ENCODE peak calls at places on chromosomes 6 and 20, in ten cellular contexts. T is right lobe of liver, S is psoas muscle, P is MM.1S, W is endodermal cell, V is A673, K is foreskin keratinocyte, O is IMR-90, R is ascending aorta, Y is heart right ventricle. I is an unnamed sample. For H3K4me1, the result is how much of the 10 kb centered on the place peaks cover.

GRCh38 chr6:19297880-19298279 is 539.3 kb upstream of the ID4 start:
- DNase-seq in S (no peak), K (peak), T (no peak), P (no peak), R (no peak), Y (no peak), V (no peak), W (peak), O (no peak), I (no peak)

GRCh38 chr6:170243791-170244291 is 47.0 kb downstream of the DLL1 start:
- DNase-seq in R (no peak), S (no peak), T (peak), O (no peak), K (no peak), W (no peak), P (no peak), Y (no peak), V (no peak), I (no peak)

GRCh38 chr6:80767808-80768207 is 661.3 kb downstream of the BCKDHB start:
- DNase-seq in V (peak), R (peak), O (peak), K (peak), S (peak), T (no peak), P (no peak), W (no peak), Y (peak), I (no peak)

GRCh38 chr6:78746457-78746856 is 120.9 kb upstream of the IRAK1BP1 start:
- DNase-seq in W (no peak), S (no peak), Y (no peak), P (no peak), T (no peak), K (no peak), V (peak), O (peak), R (no peak), I (no peak)

GRCh38 chr20:50260480-50261221 is 70.0 kb downstream of the CEBPB start:
- DNase-seq in Y (no peak), W (no peak), O (no peak), P (no peak), S (no peak), K (no peak), V (no peak), R (no peak), T (no peak), I (peak)

GRCh38 chr6:158008894-158009891 is 27.5 kb downstream of the SYNJ2 start:
- DNase-seq in T (peak), K (no peak), P (no peak), W (no peak), V (peak), S (peak), Y (peak), R (no peak), O (peak), I (peak)

GRCh38 chr6:131636880-131637792 is at the start of gene ENPP3:
- DNase-seq in K (no peak), R (no peak), W (no peak), P (no peak), V (no peak), O (peak), T (no peak), Y (no peak), S (no peak), I (no peak)

GRCh38 chr6:158040804-158041347 is 59.2 kb downstream of the SYNJ2 start:
- DNase-seq in Y (no peak), W (no peak), S (no peak), R (no peak), P (no peak), V (no peak), T (peak), K (no peak), O (peak), I (peak)

GRCh38 chr20:25453035-25453810 is 45.8 kb downstream of the GINS1 start:
- DNase-seq in T (no peak), S (no peak), K (no peak), R (no peak), P (no peak), W (no peak), O (peak), V (peak), Y (no peak), I (no peak)

GRCh38 chr6:128327890-128328289 is 192.5 kb downstream of the PTPRK start:
- DNase-seq in V (peak), P (peak), S (no peak), R (no peak), T (no peak), W (peak), K (no peak), Y (no peak), O (peak), I (no peak)

GRCh38 chr20:43993552-43993951 is 78.9 kb downstream of the TOX2 start:
- DNase-seq in W (no peak), T (no peak), P (no peak), V (no peak), K (no peak), R (no peak), Y (no peak), S (no peak), O (peak), I (no peak)

GRCh38 chr20:41249371-41249770 is 68.2 kb downstream of the ZHX3 start:
- DNase-seq in P (no peak), S (peak), Y (peak), K (peak), V (peak), O (peak), W (no peak), T (no peak), R (peak), I (no peak)

GRCh38 chr20:57619053-57619831 is 984 bp downstream of the ZBP1 start:
- DNase-seq in Y (no peak), V (no peak), T (peak), W (no peak), R (no peak), P (peak), S (no peak), O (no peak), K (no peak), I (peak)

GRCh38 chr6:36873115-36873514 is 1.5 kb downstream of the PPIL1 start:
- DNase-seq in Y (no peak), O (no peak), V (no peak), K (no peak), W (no peak), T (no peak), P (no peak), R (no peak), S (no peak), I (no peak)

GRCh38 chr6:36873612-36874011 is 991 bp downstream of the PPIL1 start:
- DNase-seq in O (no peak), Y (no peak), V (no peak), R (no peak), K (peak), T (no peak), P (peak), W (no peak), S (no peak), I (no peak)

GRCh38 chr6:36875250-36875633 is 639 bp upstream of the PPIL1 start:
- DNase-seq in Y (no peak), W (no peak), T (no peak), V (no peak), P (no peak), R (no peak), K (no peak), O (no peak), S (no peak), I (no peak)

GRCh38 chr6:36874016-36874442 is 574 bp downstream of the PPIL1 start:
- DNase-seq in Y (no peak), P (no peak), T (no peak), S (peak), K (no peak), W (no peak), R (no peak), O (peak), V (no peak), I (no peak)

GRCh38 chr6:36874443-36875249 is at the start of gene PPIL1:
- DNase-seq in Y (peak), V (peak), K (peak), O (peak), R (peak), T (peak), W (peak), P (peak), S (peak), I (peak)
- TF ChIP-seq CTCF in Y (no peak), V (no peak), K (no peak), O (no peak), R (no peak), T (no peak), W (no peak), P (no peak), S (no peak), I (no peak)

DNA sequence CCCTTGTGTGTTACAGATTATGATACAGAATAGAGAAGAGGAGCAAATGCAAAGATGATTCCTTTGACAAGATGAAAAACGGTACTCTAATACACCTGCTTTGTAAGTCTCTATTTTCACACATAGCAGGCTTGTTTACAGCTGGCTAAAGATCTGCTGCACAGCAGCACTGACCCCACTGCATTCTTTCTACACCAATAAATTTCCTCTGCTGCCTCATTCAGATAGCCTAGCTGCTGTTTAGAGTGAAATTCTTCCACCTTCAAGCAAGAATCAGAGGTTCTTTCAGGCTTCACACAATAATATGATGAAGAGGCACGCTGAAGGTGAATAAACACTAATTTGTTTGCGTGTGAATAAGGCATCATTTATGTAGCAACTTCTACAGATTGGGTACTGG is 543.2 kb downstream of the CD83 start:
- DNase-seq in P (peak), K (no peak), S (no peak), R (no peak), Y (no peak), O (no peak), W (no peak), V (no peak), T (no peak), I (no peak)
- H3K4me1 ChIP-seq in P (half or more), K (under half), S (under half), R (under half), Y (under half), O (under half), W (under half), V (under half), T (under half), I (under half)

DNA sequence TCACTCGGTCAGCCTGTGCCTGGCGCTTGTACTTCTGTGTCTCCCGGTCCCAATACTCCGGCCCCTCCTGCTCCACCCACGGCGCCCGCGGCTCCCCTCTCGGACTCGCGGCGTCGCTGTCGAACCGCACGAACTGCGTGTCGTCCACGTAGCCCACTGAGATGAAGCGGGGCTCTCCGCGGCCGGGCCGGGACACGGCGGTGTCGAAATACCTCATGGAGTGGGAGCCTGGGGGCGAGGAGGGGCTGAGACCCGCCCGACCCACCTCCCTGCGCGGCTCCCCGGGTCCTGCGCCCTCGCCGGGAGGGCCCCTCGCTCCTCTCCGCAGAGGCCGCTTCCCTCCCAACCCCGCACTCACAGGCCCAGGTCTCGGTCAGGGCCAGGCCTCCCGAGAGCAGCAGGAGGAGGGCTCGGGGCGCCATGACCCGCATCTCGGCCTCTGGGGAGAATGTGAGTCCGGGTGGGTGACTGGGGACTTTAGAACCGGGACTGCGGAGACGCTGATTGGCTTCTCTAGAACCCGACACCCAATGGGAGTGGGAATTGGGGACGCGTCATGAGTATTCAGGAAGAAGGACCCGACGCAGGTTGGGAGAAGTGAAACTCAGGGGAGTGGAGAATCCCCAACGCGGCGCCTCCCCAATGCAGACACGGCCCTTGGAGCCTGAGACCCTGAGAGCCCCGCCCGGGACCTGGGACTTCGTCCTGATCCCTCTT is at the start of gene HLA-C:
- DNase-seq in P (peak), R (peak), W (peak), S (peak), K (peak), Y (peak), T (peak), V (peak), O (peak), I (peak)
- TF ChIP-seq CTCF in P (no peak), R (no peak), W (no peak), S (no peak), K (peak), Y (no peak), T (no peak), V (peak), O (peak), I (no peak)

GRCh38 chr20:47492284-47492683 is 9.4 kb upstream of the NCOA3 start:
- DNase-seq in K (no peak), W (no peak), S (no peak), Y (no peak), P (no peak), V (no peak), O (no peak), R (no peak), T (no peak), I (no peak)

GRCh38 chr20:47489448-47489872 is 12.2 kb upstream of the NCOA3 start:
- DNase-seq in V (no peak), W (no peak), O (no peak), R (peak), Y (peak), T (no peak), P (peak), S (no peak), K (no peak), I (peak)

GRCh38 chr20:47493175-47493953 is 8.3 kb upstream of the NCOA3 start:
- DNase-seq in Y (peak), S (peak), T (peak), V (peak), W (no peak), K (peak), O (peak), R (peak), P (peak), I (peak)

GRCh38 chr20:47493954-47494293 is 7.8 kb upstream of the NCOA3 start:
- DNase-seq in R (no peak), P (no peak), W (no peak), O (no peak), K (no peak), V (no peak), Y (no peak), T (no peak), S (no peak), I (no peak)

GRCh38 chr20:47490795-47491194 is 10.9 kb upstream of the NCOA3 start:
- DNase-seq in V (no peak), T (no peak), K (no peak), P (no peak), R (no peak), S (no peak), Y (no peak), O (no peak), W (no peak), I (no peak)
- H3K4me1 ChIP-seq in V (under half), T (under half), K (under half), P (under half), R (under half), S (under half), Y (under half), O (under half), W (under half), I (under half)

DNA sequence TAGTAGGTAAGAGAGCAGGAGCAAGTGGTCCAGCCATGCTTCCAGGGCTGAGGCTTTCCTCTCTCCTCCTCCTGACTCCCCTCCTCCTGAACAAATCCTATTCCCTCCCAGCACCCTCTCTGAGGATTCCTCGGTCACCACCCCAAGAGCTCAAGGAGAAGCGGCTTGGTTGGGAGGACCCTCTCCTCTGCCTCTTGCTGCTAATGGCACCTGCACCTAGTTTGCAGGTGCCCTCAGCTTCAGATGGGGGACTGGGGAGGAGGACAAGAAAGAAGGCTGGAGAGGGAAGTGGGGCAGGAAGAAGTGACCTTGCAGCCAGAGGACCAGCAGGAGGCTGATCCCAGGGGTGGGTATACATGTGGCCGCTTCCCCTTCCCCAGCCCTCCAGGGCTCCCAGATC is 17.5 kb downstream of the NCR2 start:
- DNase-seq in P (no peak), O (no peak), R (no peak), V (no peak), K (no peak), W (no peak), Y (no peak), T (no peak), S (no peak), I (no peak)
- TF ChIP-seq CTCF in P (no peak), O (no peak), R (no peak), V (no peak), K (no peak), W (no peak), Y (no peak), T (no peak), S (no peak), I (no peak)

DNA sequence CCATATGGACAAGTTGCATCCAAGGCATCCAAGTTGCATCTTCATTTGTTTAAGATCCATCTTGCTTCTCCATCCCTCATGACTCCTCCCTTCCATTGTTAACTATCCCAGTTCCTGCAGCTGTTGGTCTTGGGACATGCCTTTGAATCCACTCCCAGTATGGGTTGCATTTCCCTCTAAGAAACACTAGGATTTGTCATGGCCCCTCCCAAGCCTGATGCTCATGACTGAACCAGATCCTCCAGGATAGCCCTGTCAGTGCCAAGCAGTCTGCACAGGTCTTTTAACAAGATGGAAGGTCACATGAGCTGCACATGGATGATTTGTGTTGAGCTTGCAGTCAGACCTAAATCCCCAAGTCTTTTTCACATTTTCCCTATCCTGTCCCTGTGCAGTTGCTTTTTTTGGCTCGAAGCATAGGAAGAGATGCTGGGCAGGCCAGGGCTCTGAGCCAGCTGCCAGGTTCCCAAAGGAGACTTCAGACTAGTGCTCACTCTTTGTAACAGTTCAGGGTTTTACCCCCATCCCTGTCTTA is 4.2 kb downstream of the PPP2R5D start:
- DNase-seq in V (no peak), S (no peak), R (no peak), O (peak), K (no peak), P (no peak), W (no peak), Y (no peak), T (no peak), I (no peak)
- H3K4me1 ChIP-seq in V (under half), S (under half), R (under half), O (under half), K (under half), P (under half), W (under half), Y (under half), T (under half), I (under half)

GRCh38 chr20:5569021-5569420 is 181.2 kb upstream of the SHLD1 start:
- DNase-seq in T (no peak), Y (peak), W (no peak), R (no peak), O (peak), V (peak), S (no peak), P (peak), K (no peak), I (no peak)
- TF ChIP-seq CTCF in T (peak), Y (peak), W (peak), R (peak), O (peak), V (peak), S (peak), P (peak), K (peak), I (peak)

I was measured in lower lobe of right lung.